ENCODE peak calls at places on chromosomes 3 and 15, in nine cellular contexts. P is tibial nerve, H is neural progenitor cell, L is tibial artery, Y is mucosa of descending colon, X is PC-9, Q is GM23338, V is mesendoderm, Z is body of pancreas. O is an unnamed sample. For H3K36me3, the result is how much of the 10 kb centered on the place peaks cover.

GRCh38 chr15:100731259-100732156 is 129.1 kb downstream of the ASB7 start:
- DNase-seq in P (no peak), H (no peak), L (no peak), Y (no peak), X (no peak), Q (no peak), V (peak), Z (no peak), O (no peak)

GRCh38 chr15:29044506-29044905 is 158.7 kb downstream of the APBA2 start:
- DNase-seq in P (no peak), H (no peak), L (no peak), Y (no peak), X (no peak), Q (no peak), V (no peak), Z (no peak), O (no peak)

GRCh38 chr15:91116379-91117067 is 16.5 kb downstream of the SV2B start:
- DNase-seq in P (peak), H (no peak), L (no peak), Y (no peak), X (no peak), Q (no peak), V (no peak), Z (peak), O (no peak)

GRCh38 chr15:75198560-75199346 is 2.9 kb upstream of the C15orf39 start:
- DNase-seq in P (no peak), H (peak), L (no peak), Y (no peak), X (peak), Q (peak), V (peak), Z (no peak), O (no peak)

GRCh38 chr3:106534206-106534605 is 665.4 kb upstream of the CBLB start:
- DNase-seq in P (no peak), H (no peak), L (no peak), Y (no peak), X (peak), Q (no peak), V (no peak), Z (no peak), O (no peak)

GRCh38 chr15:95910643-95911212 is 419.8 kb upstream of the NR2F2 start:
- DNase-seq in P (no peak), H (peak), L (no peak), Y (no peak), X (no peak), Q (peak), V (peak), Z (no peak), O (no peak)

GRCh38 chr3:179706233-179706632 is 53.4 kb downstream of the USP13 start:
- DNase-seq in P (no peak), H (no peak), L (no peak), Y (no peak), X (no peak), Q (no peak), V (no peak), Z (no peak), O (no peak)

GRCh38 chr3:139151530-139151929 is 106.8 kb upstream of the PRR23C start:
- DNase-seq in P (no peak), H (no peak), L (no peak), Y (no peak), X (no peak), Q (no peak), V (no peak), Z (no peak), O (no peak)

GRCh38 chr15:68525815-68526214 is 53.0 kb upstream of the CORO2B start:
- DNase-seq in P (no peak), H (no peak), L (no peak), Y (no peak), X (no peak), Q (no peak), V (no peak), Z (no peak), O (no peak)

GRCh38 chr15:74832826-74833225 is 6.4 kb downstream of the CPLX3 start:
- DNase-seq in P (no peak), H (no peak), L (no peak), Y (no peak), X (no peak), Q (no peak), V (no peak), Z (no peak), O (no peak)

GRCh38 chr15:62462268-62462667 is 297.2 kb upstream of the C2CD4B start:
- DNase-seq in P (no peak), H (no peak), L (peak), Y (no peak), X (no peak), Q (no peak), V (no peak), Z (no peak), O (no peak)

GRCh38 chr15:46555547-46555946 is 920.7 kb downstream of the SQOR start:
- DNase-seq in P (no peak), H (no peak), L (no peak), Y (no peak), X (no peak), Q (no peak), V (no peak), Z (no peak), O (no peak)

GRCh38 chr3:52983336-52983807 is 62.5 kb downstream of the SFMBT1 start:
- DNase-seq in P (peak), H (no peak), L (no peak), Y (no peak), X (no peak), Q (no peak), V (no peak), Z (no peak), O (no peak)

GRCh38 chr3:126704494-126705214 is 614 bp downstream of the CHCHD6 start:
- DNase-seq in P (no peak), H (peak), L (no peak), Y (no peak), X (no peak), Q (peak), V (no peak), Z (no peak), O (no peak)

GRCh38 chr15:84781505-84781904 is 33.1 kb downstream of the ZNF592 start:
- DNase-seq in P (no peak), H (no peak), L (no peak), Y (no peak), X (no peak), Q (no peak), V (no peak), Z (no peak), O (no peak)

GRCh38 chr3:49803464-49804140 is 541 bp downstream of the INKA1 start:
- DNase-seq in P (no peak), H (peak), L (no peak), Y (peak), X (no peak), Q (peak), V (no peak), Z (no peak), O (no peak)

GRCh38 chr3:57971975-57972374 is 36.2 kb upstream of the FLNB start:
- DNase-seq in P (no peak), H (no peak), L (no peak), Y (peak), X (peak), Q (peak), V (no peak), Z (no peak), O (peak)

GRCh38 chr15:74038707-74039655 is 43.4 kb downstream of the GOLGA6A start:
- DNase-seq in P (no peak), H (no peak), L (no peak), Y (no peak), X (no peak), Q (no peak), V (no peak), Z (no peak), O (no peak)

GRCh38 chr15:92025717-92026270 is 172.3 kb downstream of the SLCO3A1 start:
- DNase-seq in P (no peak), H (no peak), L (no peak), Y (no peak), X (no peak), Q (no peak), V (no peak), Z (no peak), O (peak)

GRCh38 chr3:3053974-3054373 is 56.2 kb downstream of the IL5RA start:
- DNase-seq in P (no peak), H (no peak), L (no peak), Y (no peak), X (no peak), Q (no peak), V (peak), Z (no peak), O (no peak)

GRCh38 chr15:56353119-56353518 is 12.1 kb upstream of the TEX9 start:
- DNase-seq in P (no peak), H (no peak), L (no peak), Y (no peak), X (no peak), Q (no peak), V (no peak), Z (no peak), O (no peak)

GRCh38 chr15:56349554-56349953 is 15.7 kb upstream of the TEX9 start:
- DNase-seq in P (no peak), H (no peak), L (no peak), Y (no peak), X (no peak), Q (no peak), V (no peak), Z (no peak), O (no peak)

GRCh38 chr15:56353740-56354139 is 11.5 kb upstream of the TEX9 start:
- DNase-seq in P (no peak), H (no peak), L (no peak), Y (no peak), X (no peak), Q (no peak), V (no peak), Z (no peak), O (no peak)

GRCh38 chr15:56351957-56352506 is 13.2 kb upstream of the TEX9 start:
- DNase-seq in P (no peak), H (no peak), L (no peak), Y (no peak), X (no peak), Q (no peak), V (no peak), Z (no peak), O (no peak)

DNA sequence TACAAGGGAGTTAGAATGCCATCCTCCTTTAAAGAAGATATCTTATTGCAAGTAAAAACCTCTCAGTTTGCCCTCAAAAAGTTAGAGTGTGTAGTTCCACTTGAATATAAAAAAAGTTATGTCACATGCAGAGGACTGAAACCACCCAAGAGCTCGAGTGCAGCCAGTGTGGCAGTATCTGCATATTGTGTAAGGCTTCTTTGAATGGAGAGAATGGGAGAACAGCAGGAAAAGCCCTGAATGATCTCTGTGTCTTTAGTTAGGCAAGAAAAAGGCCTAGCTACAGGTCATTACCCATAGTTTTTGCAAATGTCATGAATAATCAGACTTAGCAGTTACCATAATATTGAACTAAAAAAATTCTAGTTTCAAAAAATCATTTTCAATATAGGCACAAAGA is 13.9 kb upstream of the TEX9 start:
- DNase-seq in P (no peak), H (peak), L (no peak), Y (no peak), X (no peak), Q (peak), V (no peak), Z (no peak), O (no peak)
- H3K36me3 ChIP-seq in P (under half), H (under half), L (under half), Y (under half), X (under half), Q (under half), V (under half), Z (under half), O (under half)

DNA sequence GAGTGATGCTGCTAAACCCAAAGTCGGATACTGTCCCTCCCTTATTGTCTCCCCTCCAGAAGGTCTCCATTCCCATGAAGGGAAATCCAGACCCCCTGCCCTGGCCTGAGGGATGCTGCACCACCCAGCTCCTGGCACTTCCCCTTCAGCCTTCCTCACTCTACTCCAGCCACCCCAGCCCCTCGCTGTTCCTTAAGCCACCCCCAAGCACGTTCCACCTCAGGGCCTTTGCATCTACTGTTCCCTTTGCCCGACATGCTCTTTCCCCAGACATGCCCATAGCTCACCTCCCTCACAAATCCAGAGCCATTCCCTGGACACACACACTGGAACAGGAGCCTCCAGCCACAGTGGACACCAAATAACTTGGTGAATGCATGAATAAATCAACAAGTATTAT is 8.1 kb downstream of the WNT7A start:
- DNase-seq in P (no peak), H (no peak), L (no peak), Y (no peak), X (no peak), Q (no peak), V (no peak), Z (no peak), O (no peak)
- H3K36me3 ChIP-seq in P (under half), H (under half), L (under half), Y (under half), X (under half), Q (under half), V (under half), Z (under half), O (under half)

GRCh38 chr3:46997453-46998091 is 18.1 kb downstream of the NBEAL2 start:
- DNase-seq in P (no peak), H (no peak), L (no peak), Y (peak), X (no peak), Q (no peak), V (no peak), Z (peak), O (no peak)
- H3K36me3 ChIP-seq in P (under half), H (under half), L (under half), Y (under half), X (under half), Q (under half), V (under half), Z (under half), O (under half)

GRCh38 chr3:62605413-62606068 is 232.2 kb upstream of the FEZF2 start:
- DNase-seq in P (no peak), H (peak), L (no peak), Y (no peak), X (no peak), Q (no peak), V (peak), Z (no peak), O (no peak)
- H3K36me3 ChIP-seq in P (under half), H (under half), L (under half), Y (under half), X (under half), Q (under half), V (under half), Z (under half), O (under half)